ENCODE peak calls at places on chromosomes 3 and 15, in ten cellular contexts. G is AG09309, W is AG04450, C is fibroblast of pulmonary artery, H is stomach, T is heart right ventricle, F is dorsolateral prefrontal cortex, M is tibial artery, V is brain microvascular endothelial cell, O is foreskin fibroblast. Z is an unnamed sample.

GRCh38 chr3:28317438-28318022 is 31.0 kb upstream of the ZCWPW2 start:
- DNase-seq in G (no peak), W (no peak), C (peak), H (no peak), T (no peak), F (peak), M (no peak), V (peak), O (peak), Z (peak)

GRCh38 chr3:71307884-71308697 is 275.4 kb downstream of the FOXP1 start:
- DNase-seq in G (no peak), W (no peak), C (peak), H (no peak), T (no peak), F (no peak), M (no peak), V (no peak), O (peak), Z (no peak)

GRCh38 chr3:53324011-53324544 is 23.3 kb downstream of the DCP1A start:
- DNase-seq in G (no peak), W (no peak), C (no peak), H (no peak), T (peak), F (no peak), M (no peak), V (no peak), O (no peak), Z (peak)

GRCh38 chr3:61068084-61068483 is 183.2 kb downstream of the FHIT start:
- DNase-seq in G (no peak), W (no peak), C (no peak), H (no peak), T (no peak), F (no peak), M (no peak), V (no peak), O (no peak), Z (no peak)

GRCh38 chr3:18424213-18424861 is 802 bp downstream of the SATB1 start:
- DNase-seq in G (no peak), W (no peak), C (no peak), H (no peak), T (no peak), F (no peak), M (no peak), V (no peak), O (no peak), Z (no peak)

GRCh38 chr3:56302417-56302816 is 165.8 kb downstream of the ERC2 start:
- DNase-seq in G (no peak), W (no peak), C (no peak), H (no peak), T (no peak), F (no peak), M (no peak), V (no peak), O (no peak), Z (no peak)

GRCh38 chr15:61155741-61156700 is 73.1 kb downstream of the RORA start:
- DNase-seq in G (no peak), W (no peak), C (peak), H (no peak), T (peak), F (no peak), M (peak), V (peak), O (peak), Z (peak)

GRCh38 chr3:184565421-184566211 is 4.0 kb downstream of the EPHB3 start:
- DNase-seq in G (peak), W (peak), C (peak), H (peak), T (no peak), F (no peak), M (no peak), V (peak), O (peak), Z (peak)

GRCh38 chr3:126850370-126851085 is 132.4 kb upstream of the PLXNA1 start:
- DNase-seq in G (peak), W (peak), C (peak), H (no peak), T (peak), F (no peak), M (no peak), V (peak), O (peak), Z (peak)

GRCh38 chr15:33735637-33736247 is 232.6 kb upstream of the CHRM5 start:
- DNase-seq in G (no peak), W (no peak), C (peak), H (peak), T (no peak), F (no peak), M (no peak), V (no peak), O (peak), Z (peak)

GRCh38 chr3:187744169-187745151 is 808 bp downstream of the BCL6 start:
- DNase-seq in G (no peak), W (no peak), C (peak), H (peak), T (peak), F (peak), M (peak), V (peak), O (peak), Z (peak)

GRCh38 chr3:100173931-100174330 is 59.6 kb upstream of the FILIP1L start:
- DNase-seq in G (no peak), W (no peak), C (no peak), H (no peak), T (no peak), F (no peak), M (no peak), V (no peak), O (no peak), Z (no peak)

GRCh38 chr3:186922224-186922623 is 8.1 kb upstream of the ST6GAL1 start:
- DNase-seq in G (no peak), W (no peak), C (no peak), H (no peak), T (no peak), F (no peak), M (no peak), V (no peak), O (no peak), Z (no peak)

GRCh38 chr15:22873204-22873701 is 34.8 kb downstream of the NIPA2 start:
- DNase-seq in G (no peak), W (peak), C (peak), H (no peak), T (no peak), F (no peak), M (no peak), V (peak), O (peak), Z (peak)

GRCh38 chr3:28824316-28824715 is 456.6 kb upstream of the RBMS3 start:
- DNase-seq in G (no peak), W (no peak), C (no peak), H (no peak), T (no peak), F (no peak), M (no peak), V (no peak), O (no peak), Z (no peak)

GRCh38 chr3:34675383-34676120 is 877.1 kb downstream of the PDCD6IP start:
- DNase-seq in G (no peak), W (no peak), C (peak), H (no peak), T (no peak), F (no peak), M (no peak), V (no peak), O (peak), Z (no peak)

GRCh38 chr3:8964436-8965370 is 1.4 kb upstream of the RAD18 start:
- DNase-seq in G (peak), W (no peak), C (peak), H (peak), T (no peak), F (no peak), M (no peak), V (peak), O (peak), Z (peak)

GRCh38 chr3:12384451-12385233 is 95.8 kb downstream of the PPARG start:
- DNase-seq in G (no peak), W (no peak), C (no peak), H (no peak), T (no peak), F (no peak), M (no peak), V (no peak), O (no peak), Z (no peak)

GRCh38 chr3:116155830-116156229 is 289.5 kb downstream of the LSAMP start:
- DNase-seq in G (no peak), W (no peak), C (peak), H (no peak), T (no peak), F (peak), M (no peak), V (no peak), O (peak), Z (no peak)

GRCh38 chr15:101105059-101105851 is 146.6 kb downstream of the CHSY1 start:
- DNase-seq in G (no peak), W (no peak), C (no peak), H (no peak), T (no peak), F (no peak), M (no peak), V (no peak), O (peak), Z (peak)

GRCh38 chr3:59321881-59322540 is 272.2 kb upstream of the CFAP20DC start:
- DNase-seq in G (no peak), W (no peak), C (no peak), H (no peak), T (no peak), F (no peak), M (no peak), V (no peak), O (no peak), Z (no peak)

GRCh38 chr3:143885803-143886427 is 37.6 kb upstream of the SLC9A9 start:
- DNase-seq in G (no peak), W (no peak), C (peak), H (no peak), T (no peak), F (peak), M (no peak), V (peak), O (peak), Z (peak)

GRCh38 chr3:56154297-56154696 is 314.0 kb downstream of the ERC2 start:
- DNase-seq in G (no peak), W (no peak), C (no peak), H (no peak), T (no peak), F (no peak), M (no peak), V (no peak), O (peak), Z (no peak)

GRCh38 chr15:71386448-71387236 is 271.4 kb downstream of the THSD4 start:
- DNase-seq in G (no peak), W (no peak), C (peak), H (no peak), T (no peak), F (no peak), M (no peak), V (no peak), O (no peak), Z (no peak)

GRCh38 chr15:84604804-84605203 is 4.0 kb downstream of the ZSCAN2 start:
- DNase-seq in G (no peak), W (no peak), C (no peak), H (no peak), T (no peak), F (no peak), M (peak), V (no peak), O (no peak), Z (no peak)

GRCh38 chr15:95280711-95281110 is 1049.3 kb downstream of the MCTP2 start:
- DNase-seq in G (no peak), W (no peak), C (no peak), H (no peak), T (no peak), F (no peak), M (no peak), V (no peak), O (no peak), Z (no peak)

GRCh38 chr15:94004697-94005096 is 226.7 kb upstream of the MCTP2 start:
- DNase-seq in G (no peak), W (no peak), C (no peak), H (no peak), T (peak), F (no peak), M (no peak), V (no peak), O (no peak), Z (peak)

GRCh38 chr15:33565099-33565498 is 254.3 kb downstream of the RYR3 start:
- DNase-seq in G (no peak), W (no peak), C (peak), H (no peak), T (no peak), F (no peak), M (no peak), V (peak), O (peak), Z (peak)

GRCh38 chr3:35849963-35850362 is 210.6 kb downstream of the ARPP21 start:
- DNase-seq in G (no peak), W (no peak), C (no peak), H (no peak), T (no peak), F (no peak), M (no peak), V (no peak), O (no peak), Z (no peak)

GRCh38 chr3:100525753-100526612 is 33.6 kb downstream of the TMEM45A start:
- DNase-seq in G (peak), W (no peak), C (peak), H (no peak), T (no peak), F (no peak), M (no peak), V (peak), O (peak), Z (peak)

GRCh38 chr3:149460123-149460522 is 14.4 kb upstream of the TM4SF4 start:
- DNase-seq in G (no peak), W (no peak), C (peak), H (no peak), T (peak), F (no peak), M (peak), V (no peak), O (peak), Z (peak)

GRCh38 chr15:94312946-94313345 is 81.6 kb downstream of the MCTP2 start:
- DNase-seq in G (no peak), W (no peak), C (peak), H (no peak), T (no peak), F (no peak), M (no peak), V (no peak), O (no peak), Z (no peak)

GRCh38 chr3:48215876-48216275 is 7.4 kb upstream of the CAMP start:
- DNase-seq in G (no peak), W (no peak), C (peak), H (peak), T (peak), F (no peak), M (peak), V (no peak), O (peak), Z (peak)

GRCh38 chr3:48217449-48217848 is 5.8 kb upstream of the CAMP start:
- DNase-seq in G (no peak), W (no peak), C (no peak), H (no peak), T (no peak), F (no peak), M (no peak), V (no peak), O (no peak), Z (no peak)

GRCh38 chr3:48219543-48219942 is 3.8 kb upstream of the CAMP start:
- DNase-seq in G (no peak), W (no peak), C (no peak), H (no peak), T (no peak), F (no peak), M (no peak), V (no peak), O (peak), Z (peak)

GRCh38 chr3:48220746-48221145 is 2.5 kb upstream of the CAMP start:
- DNase-seq in G (no peak), W (no peak), C (no peak), H (no peak), T (no peak), F (no peak), M (no peak), V (no peak), O (no peak), Z (no peak)

GRCh38 chr3:48218537-48218936 is 4.8 kb upstream of the CAMP start:
- DNase-seq in G (no peak), W (no peak), C (no peak), H (no peak), T (no peak), F (no peak), M (no peak), V (no peak), O (no peak), Z (no peak)
- TF ChIP-seq CTCF in G (no peak), W (no peak), C (no peak), H (no peak), T (no peak), F (no peak), M (no peak), V (no peak), O (no peak), Z (no peak)

GRCh38 chr15:40045572-40046217 is 6.7 kb upstream of the SRP14 start:
- DNase-seq in G (no peak), W (no peak), C (no peak), H (no peak), T (no peak), F (no peak), M (peak), V (no peak), O (no peak), Z (no peak)
- H3K4me3 ChIP-seq in G (no peak), W (no peak), C (no peak), H (no peak), T (no peak), F (no peak), M (no peak), V (no peak), O (no peak), Z (no peak)

GRCh38 chr3:40407611-40408010 is 20.6 kb downstream of the ENTPD3 start:
- DNase-seq in G (no peak), W (no peak), C (no peak), H (no peak), T (no peak), F (no peak), M (no peak), V (no peak), O (no peak), Z (no peak)
- TF ChIP-seq CTCF in G (no peak), W (no peak), C (no peak), H (no peak), T (no peak), F (no peak), M (no peak), V (no peak), O (no peak), Z (no peak)

GRCh38 chr15:96352594-96353377 is 22.3 kb downstream of the NR2F2 start:
- DNase-seq in G (no peak), W (no peak), C (peak), H (no peak), T (no peak), F (no peak), M (no peak), V (peak), O (peak), Z (no peak)

GRCh38 chr15:96355561-96356129 is 25.1 kb downstream of the NR2F2 start:
- DNase-seq in G (no peak), W (no peak), C (no peak), H (no peak), T (no peak), F (no peak), M (no peak), V (no peak), O (peak), Z (no peak)

GRCh38 chr15:96353378-96353930 is 23.0 kb downstream of the NR2F2 start:
- DNase-seq in G (no peak), W (no peak), C (no peak), H (no peak), T (no peak), F (no peak), M (no peak), V (peak), O (no peak), Z (no peak)

GRCh38 chr15:96354731-96355560 is 24.4 kb downstream of the NR2F2 start:
- DNase-seq in G (peak), W (no peak), C (peak), H (no peak), T (no peak), F (no peak), M (no peak), V (peak), O (peak), Z (peak)

DNA sequence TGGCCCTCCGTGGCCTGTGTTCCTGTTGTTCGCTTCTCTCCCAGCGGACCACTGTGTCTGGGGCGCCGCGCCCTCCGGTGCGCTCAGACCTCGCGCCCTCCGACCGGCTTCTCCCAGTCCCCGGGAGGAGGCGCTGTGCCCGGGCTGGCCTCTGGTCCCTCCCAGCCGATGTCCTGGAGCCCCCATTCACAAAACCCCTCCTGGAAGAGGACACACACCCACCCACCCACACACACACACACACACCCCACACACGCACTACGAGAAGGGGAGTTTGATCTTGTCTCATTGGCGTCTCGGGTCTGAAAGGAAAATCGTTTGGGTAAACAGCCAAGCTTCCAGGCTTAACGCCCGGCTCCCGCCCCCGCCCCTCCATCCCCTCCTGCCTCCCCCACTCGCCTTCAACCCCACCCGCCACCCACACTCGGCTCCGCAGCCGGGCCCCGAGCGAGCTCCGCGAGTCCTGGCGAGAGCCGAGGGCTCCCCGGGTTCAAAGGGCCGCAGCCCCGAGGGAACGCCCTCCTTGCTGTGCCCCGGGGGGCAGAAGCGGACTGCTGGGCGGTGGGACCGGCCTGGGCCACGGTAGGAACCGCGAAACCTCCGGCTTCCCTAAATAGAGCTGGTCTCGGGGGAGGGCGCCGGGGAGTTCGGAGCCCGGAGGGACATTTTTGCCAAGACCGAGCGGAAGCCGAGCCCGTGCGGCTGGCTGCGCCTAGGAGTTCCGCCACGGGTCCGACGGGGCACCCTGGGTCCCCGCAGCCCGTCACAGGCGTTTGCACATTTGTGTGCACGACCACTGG is 23.6 kb downstream of the NR2F2 start:
- DNase-seq in G (no peak), W (no peak), C (peak), H (peak), T (no peak), F (no peak), M (peak), V (peak), O (peak), Z (peak)
- H3K4me3 ChIP-seq in G (peak), W (peak), C (peak), H (peak), T (peak), F (peak), M (peak), V (peak), O (peak), Z (peak)

GRCh38 chr15:86915811-86916331 is 836.2 kb downstream of the AGBL1 start:
- DNase-seq in G (peak), W (peak), C (peak), H (no peak), T (peak), F (peak), M (no peak), V (peak), O (peak), Z (peak)
- TF ChIP-seq CTCF in G (peak), W (peak), C (peak), H (no peak), T (peak), F (peak), M (peak), V (peak), O (peak), Z (peak)

GRCh38 chr3:63353383-63353782 is 75.3 kb downstream of the SYNPR start:
- DNase-seq in G (no peak), W (no peak), C (peak), H (no peak), T (no peak), F (no peak), M (no peak), V (peak), O (peak), Z (peak)
- H3K4me3 ChIP-seq in G (no peak), W (no peak), C (no peak), H (no peak), T (no peak), F (no peak), M (no peak), V (no peak), O (no peak), Z (no peak)

GRCh38 chr3:98070840-98071239 is 16.1 kb upstream of the OR5AC2 start:
- DNase-seq in G (no peak), W (no peak), C (no peak), H (no peak), T (no peak), F (no peak), M (no peak), V (no peak), O (no peak), Z (no peak)

GRCh38 chr3:98073486-98073885 is 13.5 kb upstream of the OR5AC2 start:
- DNase-seq in G (no peak), W (no peak), C (no peak), H (no peak), T (no peak), F (no peak), M (no peak), V (no peak), O (no peak), Z (no peak)

DNA sequence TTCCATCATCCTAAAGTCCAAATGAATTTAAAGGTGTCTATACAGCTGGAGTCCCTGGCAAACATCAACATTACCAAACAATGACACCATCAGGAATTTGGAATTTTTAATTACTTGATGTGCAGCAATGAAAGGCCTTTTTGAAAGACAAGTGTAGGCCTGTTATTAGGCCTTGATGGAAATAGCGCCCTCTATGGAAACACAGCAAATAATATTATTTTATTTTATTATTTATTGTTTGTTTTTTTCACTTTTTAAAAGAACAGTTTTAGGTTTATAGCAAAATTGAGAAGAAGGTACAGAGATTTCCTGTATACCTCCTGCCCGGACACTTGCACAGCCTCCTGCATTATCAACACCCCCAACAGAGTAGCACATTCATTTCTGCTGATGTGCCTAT is 18.1 kb upstream of the OR5AC2 start:
- DNase-seq in G (no peak), W (no peak), C (no peak), H (no peak), T (no peak), F (no peak), M (no peak), V (no peak), O (no peak), Z (no peak)
- TF ChIP-seq CTCF in G (no peak), W (no peak), C (peak), H (no peak), T (no peak), F (no peak), M (no peak), V (no peak), O (no peak), Z (no peak)

Z was measured in fibroblast of the aortic adventitia.